ENCODE peak calls at places on chromosomes 1 and 21, in seven cellular contexts. One of them, this sample, is unnamed.

GRCh38 chr1:223307544-223307943 is 56.4 kb downstream of the SUSD4 start:
- DNase-seq in fibroblast of lung: no peak
- DNase-seq in suprapubic skin: no peak
- DNase-seq in NT2/D1: no peak
- DNase-seq in endodermal cell: no peak
- DNase-seq in colonic mucosa: no peak
- DNase-seq in lower lobe of right lung: no peak
- DNase-seq in this sample: no peak

GRCh38 chr1:184791199-184791935 is 36.7 kb upstream of the EDEM3 start:
- DNase-seq in fibroblast of lung: peak; percentile 69
- DNase-seq in suprapubic skin: no peak
- DNase-seq in NT2/D1: no peak
- DNase-seq in endodermal cell: no peak
- DNase-seq in colonic mucosa: no peak
- DNase-seq in lower lobe of right lung: no peak
- DNase-seq in this sample: no peak

GRCh38 chr1:69700770-69701169 is 133.0 kb downstream of the LRRC7 start:
- DNase-seq in fibroblast of lung: peak; percentile 15
- DNase-seq in suprapubic skin: no peak
- DNase-seq in NT2/D1: peak; percentile 55
- DNase-seq in endodermal cell: peak; percentile 86
- DNase-seq in colonic mucosa: no peak
- DNase-seq in lower lobe of right lung: no peak
- DNase-seq in this sample: no peak

GRCh38 chr1:244837597-244838258 is 2.3 kb downstream of the COX20 start:
- DNase-seq in fibroblast of lung: peak; percentile 14
- DNase-seq in suprapubic skin: no peak
- DNase-seq in NT2/D1: no peak
- DNase-seq in endodermal cell: no peak
- DNase-seq in colonic mucosa: no peak
- DNase-seq in lower lobe of right lung: no peak
- DNase-seq in this sample: no peak

GRCh38 chr1:60621524-60621923 is 460.8 kb upstream of the NFIA start:
- DNase-seq in fibroblast of lung: peak; percentile 56
- DNase-seq in suprapubic skin: no peak
- DNase-seq in NT2/D1: no peak
- DNase-seq in endodermal cell: no peak
- DNase-seq in colonic mucosa: no peak
- DNase-seq in lower lobe of right lung: no peak
- DNase-seq in this sample: no peak

GRCh38 chr1:61538228-61538627 is 186.7 kb downstream of the TM2D1 start:
- DNase-seq in fibroblast of lung: no peak
- DNase-seq in suprapubic skin: no peak
- DNase-seq in NT2/D1: no peak
- DNase-seq in endodermal cell: no peak
- DNase-seq in colonic mucosa: no peak
- DNase-seq in lower lobe of right lung: no peak
- DNase-seq in this sample: no peak

GRCh38 chr21:42117229-42118048 is 46.3 kb downstream of the UMODL1 start:
- DNase-seq in fibroblast of lung: peak; percentile 73
- DNase-seq in suprapubic skin: no peak
- DNase-seq in NT2/D1: peak; percentile 73
- DNase-seq in endodermal cell: peak; percentile 91
- DNase-seq in colonic mucosa: peak; percentile 83
- DNase-seq in lower lobe of right lung: peak; percentile 75
- DNase-seq in this sample: peak; percentile 58

GRCh38 chr21:38712076-38712475 is 93.7 kb upstream of the ETS2 start:
- DNase-seq in fibroblast of lung: peak; percentile 36
- DNase-seq in suprapubic skin: no peak
- DNase-seq in NT2/D1: peak; percentile 72
- DNase-seq in endodermal cell: peak; percentile 82
- DNase-seq in colonic mucosa: peak; percentile 56
- DNase-seq in lower lobe of right lung: no peak
- DNase-seq in this sample: no peak

GRCh38 chr1:20390589-20391331 is 95.2 kb downstream of the CAMK2N1 start:
- DNase-seq in fibroblast of lung: peak; percentile 47
- DNase-seq in suprapubic skin: no peak
- DNase-seq in NT2/D1: no peak
- DNase-seq in endodermal cell: no peak
- DNase-seq in colonic mucosa: no peak
- DNase-seq in lower lobe of right lung: no peak
- DNase-seq in this sample: no peak

GRCh38 chr1:119859647-119860046 is 36.7 kb downstream of the ADAM30 start:
- DNase-seq in fibroblast of lung: peak; percentile 79
- DNase-seq in suprapubic skin: no peak
- DNase-seq in NT2/D1: no peak
- DNase-seq in endodermal cell: no peak
- DNase-seq in colonic mucosa: no peak
- DNase-seq in lower lobe of right lung: no peak
- DNase-seq in this sample: no peak

GRCh38 chr21:28714795-28715464 is 277.7 kb downstream of the LTN1 start:
- DNase-seq in fibroblast of lung: peak; percentile 89
- DNase-seq in suprapubic skin: no peak
- DNase-seq in NT2/D1: no peak
- DNase-seq in endodermal cell: no peak
- DNase-seq in colonic mucosa: no peak
- DNase-seq in lower lobe of right lung: no peak
- DNase-seq in this sample: no peak

GRCh38 chr1:200925821-200926220 is 31.1 kb downstream of the INAVA start:
- DNase-seq in fibroblast of lung: peak; percentile 53
- DNase-seq in suprapubic skin: no peak
- DNase-seq in NT2/D1: no peak
- DNase-seq in endodermal cell: peak; percentile 10
- DNase-seq in colonic mucosa: no peak
- DNase-seq in lower lobe of right lung: no peak
- DNase-seq in this sample: no peak

GRCh38 chr1:150066838-150067183 is 765 bp upstream of the VPS45 start:
- DNase-seq in fibroblast of lung: no peak
- DNase-seq in suprapubic skin: peak; percentile 71
- DNase-seq in NT2/D1: peak; percentile 50
- DNase-seq in endodermal cell: peak; percentile 89
- DNase-seq in colonic mucosa: peak; percentile 65
- DNase-seq in lower lobe of right lung: peak; percentile 61
- DNase-seq in this sample: peak; percentile 72

GRCh38 chr1:25065246-25066238 is 135.5 kb upstream of the RUNX3 start:
- DNase-seq in fibroblast of lung: peak; percentile 71
- DNase-seq in suprapubic skin: no peak
- DNase-seq in NT2/D1: no peak
- DNase-seq in endodermal cell: no peak
- DNase-seq in colonic mucosa: no peak
- DNase-seq in lower lobe of right lung: peak; percentile 53
- DNase-seq in this sample: no peak

GRCh38 chr1:27931184-27931583 is 3.6 kb upstream of the SMPDL3B start:
- DNase-seq in fibroblast of lung: no peak
- DNase-seq in suprapubic skin: no peak
- DNase-seq in NT2/D1: no peak
- DNase-seq in endodermal cell: no peak
- DNase-seq in colonic mucosa: no peak
- DNase-seq in lower lobe of right lung: no peak
- DNase-seq in this sample: no peak

GRCh38 chr1:208183977-208184901 is 59.9 kb downstream of the PLXNA2 start:
- DNase-seq in fibroblast of lung: peak; percentile 86
- DNase-seq in suprapubic skin: peak; percentile 81
- DNase-seq in NT2/D1: no peak
- DNase-seq in endodermal cell: no peak
- DNase-seq in colonic mucosa: peak; percentile 86
- DNase-seq in lower lobe of right lung: peak; percentile 52
- DNase-seq in this sample: no peak

GRCh38 chr1:214637722-214638473 is 34.9 kb downstream of the CENPF start:
- DNase-seq in fibroblast of lung: peak; percentile 50
- DNase-seq in suprapubic skin: no peak
- DNase-seq in NT2/D1: peak; percentile 38
- DNase-seq in endodermal cell: peak; percentile 55
- DNase-seq in colonic mucosa: no peak
- DNase-seq in lower lobe of right lung: no peak
- DNase-seq in this sample: no peak

GRCh38 chr1:47456250-47456649 is 18.4 kb downstream of the FOXD2 start:
- DNase-seq in fibroblast of lung: no peak
- DNase-seq in suprapubic skin: no peak
- DNase-seq in NT2/D1: no peak
- DNase-seq in endodermal cell: no peak
- DNase-seq in colonic mucosa: no peak
- DNase-seq in lower lobe of right lung: no peak
- DNase-seq in this sample: no peak

DNA sequence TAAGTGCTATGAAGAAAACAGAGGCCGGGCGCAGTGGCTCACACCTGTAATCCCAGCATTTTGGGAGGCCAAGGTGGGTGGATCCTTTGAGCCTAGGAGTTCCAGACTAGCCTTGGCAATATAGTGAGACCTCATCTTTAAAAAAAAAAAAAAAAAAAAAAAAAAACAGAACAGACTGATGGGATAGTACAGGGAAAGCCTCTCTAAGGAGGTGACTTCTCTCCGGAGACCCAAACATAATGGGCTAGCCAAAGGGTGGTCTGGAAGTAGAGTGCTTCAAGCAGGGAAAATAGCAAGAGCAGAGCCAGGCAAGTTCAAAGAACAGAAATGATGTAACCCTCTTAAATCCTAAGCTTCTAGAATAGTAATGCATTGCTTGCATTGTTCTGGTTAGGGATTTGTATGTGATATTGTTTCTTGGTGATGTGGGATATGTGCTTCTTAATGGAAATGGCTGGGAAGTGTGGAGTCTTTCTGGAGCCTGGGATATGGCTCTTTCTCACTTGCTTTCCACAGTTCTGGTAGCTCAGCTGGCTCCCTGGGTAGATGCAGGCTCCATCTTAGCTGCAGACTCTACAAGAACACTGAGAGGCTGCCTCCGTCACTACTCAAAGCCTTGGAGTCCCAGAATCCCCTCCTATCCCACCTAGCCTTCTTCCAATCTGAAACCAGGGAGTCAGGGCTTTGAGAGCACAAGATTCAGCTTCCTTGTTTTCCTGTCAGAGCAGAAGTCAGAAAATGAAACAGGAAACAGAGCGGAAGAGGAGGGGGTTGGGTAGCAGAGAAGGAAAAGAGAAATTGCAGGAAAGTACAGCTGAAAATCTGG is 1.9 kb upstream of the PIGV start:
- DNase-seq in fibroblast of lung: peak; percentile 63
- DNase-seq in suprapubic skin: no peak
- DNase-seq in NT2/D1: no peak
- DNase-seq in endodermal cell: no peak
- DNase-seq in colonic mucosa: peak; percentile 59
- DNase-seq in lower lobe of right lung: no peak
- DNase-seq in this sample: no peak
- H3K4me1 ChIP-seq in fibroblast of lung: peaks cover 35% of the 10 kb centered on the region
- H3K4me1 ChIP-seq in suprapubic skin: peaks cover 59% of the 10 kb centered on the region
- H3K4me1 ChIP-seq in NT2/D1: peaks cover 19% of the 10 kb centered on the region
- H3K4me1 ChIP-seq in endodermal cell: peaks cover 32% of the 10 kb centered on the region
- H3K4me1 ChIP-seq in colonic mucosa: peaks cover 20% of the 10 kb centered on the region
- H3K4me1 ChIP-seq in lower lobe of right lung: peaks cover 62% of the 10 kb centered on the region
- H3K4me1 ChIP-seq in this sample: peaks cover 31% of the 10 kb centered on the region

DNA sequence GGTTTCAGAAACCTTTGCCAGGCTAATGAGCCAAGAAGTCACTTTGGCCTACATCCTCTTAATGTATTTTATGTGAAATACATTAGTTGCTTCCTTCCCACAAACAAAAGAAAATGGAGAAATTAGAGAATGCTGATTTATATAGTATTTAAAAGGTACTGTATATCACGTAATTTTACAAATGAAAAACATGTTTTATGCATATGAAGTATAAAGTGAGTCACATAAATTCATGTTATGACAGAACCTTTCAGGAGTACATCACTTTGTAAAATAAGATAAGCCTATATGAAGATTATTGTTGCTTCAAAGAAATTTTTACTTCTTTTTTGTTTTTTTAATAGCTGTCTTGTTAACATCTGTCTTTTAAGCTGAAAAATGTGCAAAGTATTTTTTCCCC is 4.6 kb downstream of the DR1 start:
- DNase-seq in fibroblast of lung: no peak
- DNase-seq in suprapubic skin: no peak
- DNase-seq in NT2/D1: no peak
- DNase-seq in endodermal cell: no peak
- DNase-seq in colonic mucosa: no peak
- DNase-seq in lower lobe of right lung: no peak
- DNase-seq in this sample: no peak
- H3K4me3 ChIP-seq in fibroblast of lung: peak overlapping the region; percentile 89
- H3K4me3 ChIP-seq in suprapubic skin: peak overlapping the region; percentile 95
- H3K4me3 ChIP-seq in NT2/D1: no peak overlapping the region
- H3K4me3 ChIP-seq in endodermal cell: peak overlapping the region; percentile 90
- H3K4me3 ChIP-seq in colonic mucosa: no peak overlapping the region
- H3K4me3 ChIP-seq in lower lobe of right lung: peak overlapping the region; percentile 94
- H3K4me3 ChIP-seq in this sample: no peak overlapping the region

DNA sequence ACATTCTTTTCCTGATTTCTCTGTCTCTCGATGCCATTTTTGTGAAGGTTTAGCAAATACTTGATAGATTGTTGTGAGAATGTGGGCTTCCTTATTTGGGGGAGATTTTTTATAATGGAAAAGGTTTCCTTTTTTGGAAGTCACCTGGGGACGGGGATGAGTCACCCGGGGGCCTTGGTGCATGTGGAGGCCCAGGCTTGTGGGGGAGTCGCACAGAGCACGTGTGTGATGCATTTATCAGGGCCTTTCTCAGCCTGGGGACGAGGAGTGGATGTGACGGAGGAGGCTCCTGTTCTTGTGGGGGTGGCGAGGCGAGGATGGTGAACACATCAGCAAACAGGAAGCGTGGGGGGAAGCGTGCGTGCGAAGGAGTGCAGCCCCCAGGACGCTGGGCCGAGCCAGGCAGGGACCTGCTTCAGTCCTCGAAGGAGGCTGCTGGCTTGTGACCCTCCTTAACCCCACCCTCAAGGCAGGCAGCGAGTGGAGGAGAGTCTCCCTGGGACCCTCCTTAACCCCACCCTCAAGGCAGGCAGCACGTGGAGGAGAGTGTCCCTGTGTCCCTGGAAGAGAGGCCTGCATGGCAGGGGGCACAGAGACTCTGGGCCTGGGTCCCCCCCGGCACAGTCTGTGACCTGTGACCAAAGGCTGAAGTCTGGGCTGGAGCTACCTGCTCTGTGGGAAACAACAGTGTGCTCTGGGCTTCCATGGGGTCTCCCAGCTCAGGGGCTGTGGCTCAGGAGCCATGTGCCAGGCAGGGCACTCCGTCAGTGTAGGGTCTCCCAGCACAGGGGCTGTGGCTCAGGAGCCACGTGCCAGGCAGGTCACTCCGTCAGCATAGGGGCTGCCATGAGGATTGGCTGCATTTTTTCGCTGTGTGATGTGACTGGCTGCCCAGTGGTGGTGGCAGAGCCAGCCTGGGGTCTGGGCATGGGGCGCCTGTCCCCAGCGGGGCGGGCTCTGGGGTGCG is 57.2 kb downstream of the AGPAT3 start:
- DNase-seq in fibroblast of lung: peak; percentile 40
- DNase-seq in suprapubic skin: no peak
- DNase-seq in NT2/D1: no peak
- DNase-seq in endodermal cell: peak; percentile 95
- DNase-seq in colonic mucosa: no peak
- DNase-seq in lower lobe of right lung: no peak
- DNase-seq in this sample: peak; percentile 30
- H3K4me1 ChIP-seq in fibroblast of lung: no peaks in the 10 kb centered on the region
- H3K4me1 ChIP-seq in suprapubic skin: peaks cover 46% of the 10 kb centered on the region
- H3K4me1 ChIP-seq in NT2/D1: peaks cover 42% of the 10 kb centered on the region
- H3K4me1 ChIP-seq in endodermal cell: peaks cover 18% of the 10 kb centered on the region
- H3K4me1 ChIP-seq in colonic mucosa: peaks cover 8% of the 10 kb centered on the region
- H3K4me1 ChIP-seq in lower lobe of right lung: peaks cover 38% of the 10 kb centered on the region
- H3K4me1 ChIP-seq in this sample: peaks cover 9% of the 10 kb centered on the region

DNA sequence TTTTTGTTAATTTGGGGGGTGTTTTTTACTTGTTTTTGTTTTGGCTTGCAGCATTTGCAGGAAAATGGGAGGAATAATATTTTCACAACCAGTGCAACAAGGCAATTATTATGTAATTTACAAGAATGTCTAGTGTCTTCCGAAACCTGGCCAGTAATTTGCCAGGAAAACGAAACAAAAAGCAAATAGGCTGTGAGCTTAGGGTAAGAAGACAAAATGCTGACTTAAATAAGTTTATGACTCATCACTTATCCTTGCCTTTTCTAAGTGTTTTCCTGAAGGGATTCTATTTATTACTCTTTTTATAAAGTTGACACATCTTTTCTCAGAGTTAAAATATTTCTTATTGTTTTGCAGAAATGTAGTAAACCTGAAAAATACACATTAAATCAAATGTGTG is 49.8 kb downstream of the KCNT2 start:
- DNase-seq in fibroblast of lung: peak; percentile 92
- DNase-seq in suprapubic skin: no peak
- DNase-seq in NT2/D1: no peak
- DNase-seq in endodermal cell: no peak
- DNase-seq in colonic mucosa: no peak
- DNase-seq in lower lobe of right lung: no peak
- DNase-seq in this sample: no peak
- H3K4me3 ChIP-seq in fibroblast of lung: peak overlapping the region; percentile 59
- H3K4me3 ChIP-seq in suprapubic skin: peak overlapping the region; percentile 29
- H3K4me3 ChIP-seq in NT2/D1: no peak overlapping the region
- H3K4me3 ChIP-seq in endodermal cell: no peak overlapping the region
- H3K4me3 ChIP-seq in colonic mucosa: no peak overlapping the region
- H3K4me3 ChIP-seq in lower lobe of right lung: peak overlapping the region; percentile 23
- H3K4me3 ChIP-seq in this sample: peak overlapping the region; percentile 9